ENCODE peak calls at places on chromosomes 12 and 14, in five cellular contexts. R is hepatocyte; Q is RWPE1; B is CD8-positive, alpha-beta T cell; H is foreskin fibroblast. E is an unnamed sample.

GRCh38 chr14:58969951-58970751 is 218.3 kb upstream of the DAAM1 start:
- DNase-seq in R (no peak), Q (no peak), B (no peak), H (no peak), E (no peak)

GRCh38 chr12:32116897-32117296 is 10.2 kb downstream of the BICD1 start:
- DNase-seq in R (no peak), Q (peak; percentile 41), B (no peak), H (peak; percentile 60), E (no peak)

GRCh38 chr14:84527706-84528105 is 1002.2 kb upstream of the FLRT2 start:
- DNase-seq in R (no peak), Q (no peak), B (no peak), H (no peak), E (no peak)

GRCh38 chr14:89310211-89310610 is 106.8 kb downstream of the FOXN3 start:
- DNase-seq in R (no peak), Q (no peak), B (no peak), H (no peak), E (no peak)

GRCh38 chr12:108980831-108981618 is 39.8 kb downstream of the SVOP start:
- DNase-seq in R (no peak), Q (no peak), B (no peak), H (no peak), E (no peak)

GRCh38 chr12:95083938-95084337 is 10.5 kb upstream of the NR2C1 start:
- DNase-seq in R (peak; percentile 30), Q (no peak), B (no peak), H (peak; percentile 93), E (no peak)

GRCh38 chr12:113903381-113903863 is 62.7 kb downstream of the RBM19 start:
- DNase-seq in R (no peak), Q (no peak), B (no peak), H (peak; percentile 12), E (no peak)

GRCh38 chr12:113591480-113591971 is 119.9 kb upstream of the LHX5 start:
- DNase-seq in R (peak; percentile 45), Q (no peak), B (no peak), H (no peak), E (no peak)

GRCh38 chr14:102499401-102500189 is 10.0 kb downstream of the ANKRD9 start:
- DNase-seq in R (no peak), Q (no peak), B (no peak), H (no peak), E (no peak)

GRCh38 chr14:62308927-62309326 is 546.7 kb downstream of the SNAPC1 start:
- DNase-seq in R (no peak), Q (no peak), B (no peak), H (no peak), E (no peak)

GRCh38 chr12:97943359-97943758 is 480.8 kb downstream of the RMST start:
- DNase-seq in R (no peak), Q (no peak), B (no peak), H (peak; percentile 1), E (no peak)

GRCh38 chr14:30221546-30221945 is 293.9 kb upstream of the PRKD1 start:
- DNase-seq in R (no peak), Q (no peak), B (no peak), H (no peak), E (no peak)

GRCh38 chr12:112986291-112986800 is 8.0 kb downstream of the OAS2 start:
- DNase-seq in R (no peak), Q (no peak), B (no peak), H (no peak), E (no peak)

GRCh38 chr14:45051180-45051579 is 32.7 kb upstream of the PRPF39 start:
- DNase-seq in R (no peak), Q (no peak), B (no peak), H (peak; percentile 29), E (no peak)

GRCh38 chr14:61598980-61599379 is 96.3 kb upstream of the HIF1A start:
- DNase-seq in R (no peak), Q (no peak), B (no peak), H (no peak), E (no peak)

GRCh38 chr14:23528555-23528954 is 23.0 kb downstream of the ZFHX2 start:
- DNase-seq in R (no peak), Q (no peak), B (no peak), H (peak; percentile 43), E (no peak)
- TF ChIP-seq CTCF in R (peak; percentile 22), Q (peak; percentile 21), B (no peak), H (peak; percentile 14), E (no peak)

GRCh38 chr12:124829008-124829707 is 34.5 kb downstream of the SCARB1 start:
- DNase-seq in R (peak; percentile 72), Q (peak; percentile 93), B (no peak), H (peak; percentile 96), E (no peak)
- TF ChIP-seq CTCF in R (no peak), Q (no peak), B (no peak), H (no peak), E (no peak)

DNA sequence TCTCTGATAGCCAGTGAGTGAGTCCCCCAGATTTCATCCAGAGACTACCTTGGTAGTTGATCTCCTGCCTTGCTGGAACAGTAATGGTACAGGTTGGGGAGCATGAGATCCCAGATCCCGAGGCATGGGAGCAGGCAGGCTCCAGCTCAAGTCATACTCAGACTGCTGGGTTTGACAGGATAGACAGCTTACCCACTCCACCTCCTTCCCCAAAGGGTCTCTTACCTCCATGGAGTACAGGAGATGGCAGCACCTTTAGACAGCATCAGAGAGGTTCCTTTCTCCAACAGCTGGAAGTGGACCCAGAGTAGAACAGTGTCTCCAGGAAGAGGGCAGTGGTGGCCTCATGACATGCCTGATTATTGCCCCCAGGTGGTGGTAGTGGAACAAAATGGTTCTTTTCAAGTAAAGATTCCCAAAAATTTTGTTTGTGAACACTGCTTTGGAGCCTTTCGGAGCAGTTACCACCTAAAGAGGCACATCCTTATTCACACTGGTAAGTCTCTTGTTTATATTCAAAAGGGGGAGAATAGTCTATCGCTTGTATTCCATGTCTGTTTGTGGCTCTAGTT is 4.9 kb upstream of the CSAD start:
- DNase-seq in R (no peak), Q (no peak), B (no peak), H (peak; percentile 28), E (no peak)
- TF ChIP-seq CTCF in R (no peak), Q (no peak), B (no peak), H (peak; percentile 11), E (no peak)

DNA sequence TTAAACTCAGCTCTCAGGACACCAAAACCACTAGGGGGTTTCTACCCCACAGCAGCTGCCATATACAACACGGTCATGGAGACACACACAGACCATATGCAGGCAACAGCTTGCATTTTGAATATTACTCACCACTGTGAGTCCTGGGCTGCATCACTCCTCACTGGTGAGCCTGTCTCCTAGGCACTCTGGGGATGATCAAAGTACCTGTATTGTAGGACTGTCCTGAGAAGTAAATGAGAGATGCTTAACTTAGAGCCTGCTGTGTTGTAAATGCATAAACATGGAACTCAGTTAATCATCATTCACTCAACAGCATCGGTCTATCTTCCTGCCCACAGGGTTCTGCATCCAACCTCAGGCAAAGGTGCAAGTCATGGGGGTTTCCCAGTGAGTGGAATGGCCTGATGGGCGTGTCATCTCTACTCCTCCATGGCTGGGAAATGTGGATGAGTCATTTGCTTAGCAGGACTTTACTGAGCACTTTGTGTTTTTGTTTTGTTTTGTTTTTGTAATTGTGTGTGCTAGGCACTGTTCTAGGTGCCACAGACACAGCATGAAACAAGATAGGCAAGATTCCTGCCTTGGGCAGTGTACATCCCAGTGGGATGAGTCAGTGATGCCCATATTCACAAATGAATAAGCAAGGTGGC is 1141.2 kb upstream of the TMEM132C start:
- DNase-seq in R (peak; percentile 74), Q (peak; percentile 97), B (no peak), H (peak; percentile 81), E (no peak)
- TF ChIP-seq CTCF in R (no peak), Q (no peak), B (no peak), H (no peak), E (no peak)

DNA sequence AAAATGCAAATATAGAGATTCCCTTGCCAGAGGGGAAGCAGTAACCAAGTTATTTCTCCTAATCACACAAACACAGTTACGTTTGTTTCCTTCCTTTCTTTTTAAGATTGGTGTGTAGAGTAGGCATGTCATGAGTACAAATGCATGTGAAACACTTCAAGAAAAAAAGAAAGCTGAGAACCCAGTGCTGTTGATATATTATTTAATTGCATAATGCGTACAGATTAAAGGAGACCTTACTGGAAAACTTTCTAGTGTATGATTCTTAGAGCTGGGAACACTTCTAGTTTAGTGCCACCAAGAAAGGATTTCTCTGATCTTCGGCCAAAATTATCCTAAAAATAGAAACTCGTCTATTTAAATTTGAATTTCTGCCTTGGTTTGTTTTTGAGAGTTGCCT is 365.5 kb downstream of the CCDC91 start:
- DNase-seq in R (no peak), Q (no peak), B (no peak), H (no peak), E (no peak)
- TF ChIP-seq CTCF in R (no peak), Q (no peak), B (no peak), H (no peak), E (no peak)

GRCh38 chr12:93467351-93468007 is at the start of gene MRPL42:
- DNase-seq in R (peak; percentile 93), Q (peak; percentile 86), B (peak; percentile 91), H (peak; percentile 95), E (peak; percentile 93)
- TF ChIP-seq CTCF in R (peak; percentile 93), Q (peak; percentile 80), B (peak; percentile 71), H (peak; percentile 71), E (no peak)

GRCh38 chr14:99744199-99744872 is 48.9 kb upstream of the EML1 start:
- DNase-seq in R (no peak), Q (no peak), B (no peak), H (no peak), E (no peak)
- TF ChIP-seq CTCF in R (no peak), Q (no peak), B (no peak), H (no peak), E (no peak)

DNA sequence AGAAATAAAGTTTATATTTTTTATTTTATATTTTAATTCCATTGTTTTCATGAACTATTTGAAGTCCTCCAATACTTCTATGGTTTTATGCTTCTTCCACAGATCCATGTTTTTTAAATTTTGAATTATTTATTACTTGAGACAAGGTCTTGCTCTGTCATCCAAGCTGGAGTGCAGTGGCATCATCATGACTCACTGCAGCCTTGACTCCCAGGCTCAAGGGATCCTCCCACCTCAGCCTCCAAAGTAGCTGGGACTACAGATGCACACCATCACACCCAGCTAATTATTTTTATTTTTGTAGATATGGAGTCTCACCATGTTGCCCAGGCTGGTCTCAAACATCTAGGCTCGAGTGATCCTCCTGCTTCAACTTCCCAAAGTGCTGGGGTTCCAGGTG is 28.8 kb upstream of the DLGAP5 start:
- DNase-seq in R (no peak), Q (no peak), B (no peak), H (no peak), E (no peak)
- TF ChIP-seq CTCF in R (no peak), Q (no peak), B (no peak), H (no peak), E (no peak)

GRCh38 chr12:115693970-115694369 is 583.5 kb downstream of the MED13L start:
- DNase-seq in R (no peak), Q (no peak), B (no peak), H (no peak), E (no peak)
- TF ChIP-seq CTCF in R (no peak), Q (no peak), B (no peak), H (no peak), E (no peak)

DNA sequence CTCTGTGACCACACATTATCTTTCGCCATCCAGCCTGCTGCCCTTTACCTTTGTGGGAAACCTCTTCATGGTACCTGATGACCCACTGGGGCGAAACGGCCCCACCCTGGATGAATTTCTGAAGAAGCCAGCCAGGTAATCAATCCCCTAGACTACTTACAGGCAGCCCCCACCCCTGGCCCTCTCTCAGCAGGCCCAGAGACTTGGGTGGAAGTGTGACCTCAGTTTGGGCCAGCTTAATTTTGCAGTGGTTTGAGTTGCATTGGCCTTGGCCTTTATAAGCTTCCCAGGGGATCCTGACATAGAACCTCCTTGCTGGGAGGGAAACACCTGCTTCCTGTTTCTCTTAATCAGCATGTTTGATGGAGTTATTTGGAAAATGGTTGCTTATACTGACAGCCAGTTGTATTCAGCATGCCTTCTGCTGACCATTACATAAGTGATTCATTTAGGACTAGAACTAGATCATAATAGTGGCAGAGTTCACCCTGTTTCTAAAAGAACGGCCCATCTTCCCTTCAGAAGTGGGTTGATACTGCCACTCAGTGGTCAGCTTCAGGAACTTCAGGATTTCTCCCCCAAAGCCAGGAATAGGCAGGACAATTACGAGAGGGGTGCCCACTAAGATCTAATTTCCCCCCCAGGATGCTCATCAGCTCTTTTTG is 6.1 kb downstream of the SDR39U1 start:
- DNase-seq in R (peak; percentile 74), Q (peak; percentile 73), B (peak; percentile 23), H (peak; percentile 90), E (no peak)
- TF ChIP-seq CTCF in R (peak; percentile 80), Q (peak; percentile 86), B (peak; percentile 75), H (peak; percentile 64), E (no peak)